ENCODE peak calls at places on chromosomes 13 and 19, in six cellular contexts. One of them, this sample, is unnamed. For H3K4me1, the result is how much of the 10 kb centered on the place peaks cover.

GRCh38 chr19:42287826-42288107 is 14.2 kb upstream of the PRR19 start:
- DNase-seq in heart left ventricle: no peak
- DNase-seq in IMR-90: no peak
- DNase-seq in transverse colon: no peak
- DNase-seq in spleen: peak
- DNase-seq in breast epithelium: no peak
- DNase-seq in this sample: no peak

GRCh38 chr13:44404261-44405139 is 30.9 kb downstream of the SERP2 start:
- DNase-seq in IMR-90: no peak
- DNase-seq in spleen: no peak
- DNase-seq in breast epithelium: peak
- DNase-seq in transverse colon: peak
- DNase-seq in heart left ventricle: no peak
- DNase-seq in this sample: peak

GRCh38 chr19:24078688-24079087 is 8.3 kb upstream of the ZNF254 start:
- DNase-seq in spleen: no peak
- DNase-seq in heart left ventricle: no peak
- DNase-seq in transverse colon: no peak
- DNase-seq in IMR-90: no peak
- DNase-seq in breast epithelium: no peak
- DNase-seq in this sample: no peak

GRCh38 chr13:21675095-21676007 is 4.5 kb downstream of the FGF9 start:
- DNase-seq in IMR-90: no peak
- DNase-seq in breast epithelium: no peak
- DNase-seq in transverse colon: peak
- DNase-seq in heart left ventricle: peak
- DNase-seq in spleen: peak
- DNase-seq in this sample: no peak

GRCh38 chr13:21054313-21054712 is 7.1 kb downstream of the LATS2 start:
- DNase-seq in transverse colon: no peak
- DNase-seq in heart left ventricle: no peak
- DNase-seq in spleen: no peak
- DNase-seq in breast epithelium: no peak
- DNase-seq in IMR-90: no peak
- DNase-seq in this sample: no peak

GRCh38 chr13:87128006-87128405 is 543.2 kb upstream of the SLITRK5 start:
- DNase-seq in IMR-90: peak
- DNase-seq in heart left ventricle: no peak
- DNase-seq in transverse colon: no peak
- DNase-seq in spleen: no peak
- DNase-seq in breast epithelium: no peak
- DNase-seq in this sample: no peak

GRCh38 chr13:27920677-27921420 is 1.0 kb downstream of the PDX1 start:
- DNase-seq in spleen: no peak
- DNase-seq in transverse colon: no peak
- DNase-seq in IMR-90: peak
- DNase-seq in breast epithelium: no peak
- DNase-seq in heart left ventricle: no peak
- DNase-seq in this sample: no peak

GRCh38 chr13:29743229-29743786 is 107.1 kb downstream of the UBL3 start:
- DNase-seq in breast epithelium: peak
- DNase-seq in transverse colon: peak
- DNase-seq in IMR-90: peak
- DNase-seq in spleen: no peak
- DNase-seq in heart left ventricle: no peak
- DNase-seq in this sample: no peak

GRCh38 chr13:51451467-51452390 is 1.1 kb downstream of the INTS6 start:
- DNase-seq in IMR-90: peak
- DNase-seq in heart left ventricle: peak
- DNase-seq in spleen: peak
- DNase-seq in breast epithelium: peak
- DNase-seq in transverse colon: peak
- DNase-seq in this sample: peak

GRCh38 chr13:101712026-101712348 is 259.5 kb downstream of the ITGBL1 start:
- DNase-seq in spleen: no peak
- DNase-seq in IMR-90: no peak
- DNase-seq in breast epithelium: no peak
- DNase-seq in heart left ventricle: no peak
- DNase-seq in transverse colon: no peak
- DNase-seq in this sample: no peak

GRCh38 chr13:36131931-36132297 is 732 bp upstream of the DCLK1 start:
- DNase-seq in transverse colon: no peak
- DNase-seq in IMR-90: no peak
- DNase-seq in heart left ventricle: peak
- DNase-seq in spleen: no peak
- DNase-seq in breast epithelium: no peak
- DNase-seq in this sample: no peak

GRCh38 chr13:36135876-36136275 is 4.7 kb upstream of the DCLK1 start:
- DNase-seq in IMR-90: no peak
- DNase-seq in spleen: no peak
- DNase-seq in heart left ventricle: no peak
- DNase-seq in breast epithelium: no peak
- DNase-seq in transverse colon: no peak
- DNase-seq in this sample: no peak

GRCh38 chr13:36133950-36134349 is 2.8 kb upstream of the DCLK1 start:
- DNase-seq in heart left ventricle: no peak
- DNase-seq in IMR-90: no peak
- DNase-seq in spleen: no peak
- DNase-seq in transverse colon: no peak
- DNase-seq in breast epithelium: no peak
- DNase-seq in this sample: no peak

GRCh38 chr13:36131215-36131930 is at the start of gene DCLK1:
- DNase-seq in breast epithelium: no peak
- DNase-seq in transverse colon: peak
- DNase-seq in IMR-90: no peak
- DNase-seq in heart left ventricle: peak
- DNase-seq in spleen: no peak
- DNase-seq in this sample: peak

DNA sequence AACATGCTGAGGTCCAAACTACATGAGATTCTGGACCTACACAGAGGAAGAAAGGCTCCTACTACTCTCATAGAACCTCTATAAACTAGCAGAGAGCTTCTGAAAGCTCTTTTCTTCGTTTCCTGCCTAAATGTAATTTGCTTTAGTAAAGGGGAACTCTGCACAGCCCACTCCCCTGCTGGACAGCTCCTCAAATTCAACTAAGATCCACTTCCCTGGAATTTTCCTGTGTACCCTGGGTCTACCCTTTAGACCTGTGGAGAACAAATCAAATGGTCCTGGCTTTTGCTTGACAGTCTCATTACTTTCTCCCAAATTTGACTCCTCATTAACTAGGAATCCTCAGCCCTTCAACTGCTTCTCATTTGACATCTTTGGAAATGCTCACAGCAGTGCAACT is 3.5 kb upstream of the DCLK1 start:
- DNase-seq in breast epithelium: no peak
- DNase-seq in spleen: no peak
- DNase-seq in IMR-90: no peak
- DNase-seq in heart left ventricle: no peak
- DNase-seq in transverse colon: no peak
- DNase-seq in this sample: no peak
- TF ChIP-seq POLR2A in breast epithelium: no peak
- TF ChIP-seq POLR2A in spleen: no peak
- TF ChIP-seq POLR2A in IMR-90: no peak
- TF ChIP-seq POLR2A in heart left ventricle: no peak
- TF ChIP-seq POLR2A in transverse colon: no peak
- TF ChIP-seq POLR2A in this sample: no peak

GRCh38 chr13:67094952-67095351 is 135.2 kb downstream of the PCDH9 start:
- DNase-seq in IMR-90: peak
- DNase-seq in heart left ventricle: no peak
- DNase-seq in spleen: no peak
- DNase-seq in transverse colon: no peak
- DNase-seq in breast epithelium: no peak
- DNase-seq in this sample: no peak
- TF ChIP-seq CTCF in IMR-90: no peak
- TF ChIP-seq CTCF in heart left ventricle: no peak
- TF ChIP-seq CTCF in spleen: no peak
- TF ChIP-seq CTCF in transverse colon: no peak
- TF ChIP-seq CTCF in breast epithelium: no peak
- TF ChIP-seq CTCF in this sample: no peak

DNA sequence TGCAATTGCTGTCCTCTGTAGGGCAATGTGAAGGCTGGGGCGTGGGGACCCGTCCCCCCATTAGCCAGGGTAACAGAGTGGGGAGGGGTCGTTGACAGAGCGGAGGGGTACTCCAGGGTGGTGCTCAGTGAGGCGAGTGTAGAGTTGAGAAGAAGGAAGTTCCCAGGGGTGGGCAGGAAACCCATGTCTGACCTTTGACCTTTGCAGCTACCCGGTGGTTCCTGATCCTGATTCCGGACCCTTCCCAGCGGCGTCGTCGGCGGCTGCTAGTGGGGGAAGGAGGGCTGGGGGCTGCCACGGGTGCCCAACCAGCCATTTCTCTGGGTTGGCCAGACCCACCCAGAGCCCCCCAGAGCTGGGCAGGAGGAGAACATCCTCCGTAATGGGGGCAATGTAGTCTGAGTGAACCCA is 2.1 kb upstream of the PLVAP start:
- DNase-seq in spleen: peak
- DNase-seq in IMR-90: no peak
- DNase-seq in transverse colon: no peak
- DNase-seq in breast epithelium: no peak
- DNase-seq in heart left ventricle: no peak
- DNase-seq in this sample: no peak
- H3K4me1 ChIP-seq in spleen: half or more
- H3K4me1 ChIP-seq in IMR-90: under half
- H3K4me1 ChIP-seq in transverse colon: under half
- H3K4me1 ChIP-seq in breast epithelium: under half
- H3K4me1 ChIP-seq in heart left ventricle: under half
- H3K4me1 ChIP-seq in this sample: under half

DNA sequence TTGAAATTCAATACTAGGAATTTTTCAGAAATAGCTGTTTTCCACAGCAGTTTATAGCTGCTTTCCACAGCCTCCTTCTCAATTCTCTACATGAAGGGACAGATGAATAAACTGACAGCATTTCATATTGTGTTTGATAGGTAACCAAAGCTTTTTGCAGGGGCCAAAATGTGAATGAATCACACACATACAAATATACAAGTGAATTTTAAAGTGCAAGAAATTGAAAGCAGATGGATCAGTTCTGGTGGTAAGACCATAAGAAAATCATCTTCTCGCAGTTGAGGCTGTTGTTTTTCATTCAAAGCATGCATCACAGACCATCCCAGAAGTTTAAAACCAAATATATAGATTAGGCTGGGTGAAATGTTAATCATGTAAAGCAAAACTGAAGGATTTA is 1569.4 kb downstream of the PCDH9 start:
- DNase-seq in spleen: no peak
- DNase-seq in heart left ventricle: no peak
- DNase-seq in IMR-90: peak
- DNase-seq in breast epithelium: no peak
- DNase-seq in transverse colon: no peak
- DNase-seq in this sample: no peak
- TF ChIP-seq POLR2A in spleen: no peak
- TF ChIP-seq POLR2A in heart left ventricle: no peak
- TF ChIP-seq POLR2A in IMR-90: no peak
- TF ChIP-seq POLR2A in breast epithelium: no peak
- TF ChIP-seq POLR2A in transverse colon: no peak
- TF ChIP-seq POLR2A in this sample: no peak